ENCODE peak calls at places on chromosome 7, in ten cellular contexts. F, Z, D, I, U, K, T, W, G and P are unnamed samples.

GRCh38 chr7:1464694-1465093 is 5.4 kb upstream of the MICALL2 start:
- DNase-seq in F (no peak), Z (no peak), D (no peak), I (no peak), U (no peak), K (no peak), T (no peak), W (no peak), G (no peak), P (no peak)

GRCh38 chr7:468681-469590 is 50.7 kb downstream of the PDGFA start:
- DNase-seq in F (no peak), Z (no peak), D (peak), I (no peak), U (no peak), K (peak), T (no peak), W (no peak), G (peak), P (no peak)

GRCh38 chr7:5382281-5383041 is 41.2 kb downstream of the TNRC18 start:
- DNase-seq in F (no peak), Z (peak), D (no peak), I (peak), U (peak), K (peak), T (peak), W (no peak), G (no peak), P (peak)

GRCh38 chr7:27203964-27204594 is 4.2 kb upstream of the HOXA13 start:
- DNase-seq in F (no peak), Z (no peak), D (no peak), I (no peak), U (no peak), K (no peak), T (no peak), W (no peak), G (no peak), P (no peak)

GRCh38 chr7:36962367-36962766 is 238.1 kb upstream of the AOAH start:
- DNase-seq in F (no peak), Z (no peak), D (peak), I (peak), U (no peak), K (no peak), T (no peak), W (no peak), G (no peak), P (no peak)

GRCh38 chr7:82859106-82859850 is 303.4 kb downstream of the PCLO start:
- DNase-seq in F (no peak), Z (no peak), D (peak), I (no peak), U (no peak), K (peak), T (no peak), W (peak), G (no peak), P (no peak)

GRCh38 chr7:157446322-157446721 is 109.5 kb downstream of the DNAJB6 start:
- DNase-seq in F (no peak), Z (no peak), D (no peak), I (no peak), U (no peak), K (no peak), T (no peak), W (no peak), G (peak), P (no peak)

GRCh38 chr7:55474944-55475911 is 97.1 kb downstream of the VOPP1 start:
- DNase-seq in F (no peak), Z (no peak), D (no peak), I (no peak), U (no peak), K (no peak), T (no peak), W (peak), G (no peak), P (no peak)

GRCh38 chr7:117480978-117481377 is 1.2 kb downstream of the CFTR start:
- DNase-seq in F (no peak), Z (peak), D (no peak), I (no peak), U (no peak), K (no peak), T (no peak), W (no peak), G (no peak), P (no peak)

GRCh38 chr7:42151309-42151708 is 85.7 kb downstream of the GLI3 start:
- DNase-seq in F (no peak), Z (no peak), D (no peak), I (no peak), U (no peak), K (peak), T (no peak), W (no peak), G (no peak), P (no peak)

GRCh38 chr7:92835851-92836488 is 403 bp downstream of the CDK6 start:
- DNase-seq in F (peak), Z (peak), D (peak), I (no peak), U (no peak), K (peak), T (no peak), W (no peak), G (peak), P (peak)

GRCh38 chr7:44150466-44150832 is 9.3 kb upstream of the MYL7 start:
- DNase-seq in F (no peak), Z (no peak), D (no peak), I (no peak), U (no peak), K (no peak), T (no peak), W (no peak), G (no peak), P (peak)

GRCh38 chr7:135718219-135718618 is 9.8 kb downstream of the SLC13A4 start:
- DNase-seq in F (no peak), Z (no peak), D (no peak), I (no peak), U (no peak), K (no peak), T (no peak), W (no peak), G (no peak), P (no peak)

GRCh38 chr7:5036446-5036845 is 9.2 kb upstream of the RBAK start:
- DNase-seq in F (no peak), Z (no peak), D (no peak), I (no peak), U (no peak), K (no peak), T (no peak), W (no peak), G (no peak), P (no peak)

GRCh38 chr7:25261545-25262135 is 33.4 kb upstream of the NPVF start:
- DNase-seq in F (no peak), Z (no peak), D (no peak), I (no peak), U (no peak), K (no peak), T (no peak), W (peak), G (no peak), P (no peak)

GRCh38 chr7:22653981-22654380 is 73.0 kb upstream of the IL6 start:
- DNase-seq in F (no peak), Z (no peak), D (no peak), I (peak), U (no peak), K (peak), T (no peak), W (no peak), G (no peak), P (no peak)

GRCh38 chr7:157569967-157570366 is 233.2 kb downstream of the DNAJB6 start:
- DNase-seq in F (no peak), Z (no peak), D (no peak), I (no peak), U (no peak), K (no peak), T (no peak), W (no peak), G (no peak), P (no peak)

GRCh38 chr7:155808551-155809331 is 3.5 kb downstream of the SHH start:
- DNase-seq in F (no peak), Z (peak), D (no peak), I (peak), U (peak), K (no peak), T (peak), W (no peak), G (no peak), P (no peak)

GRCh38 chr7:130895006-130895750 is 161.2 kb upstream of the KLF14 start:
- DNase-seq in F (no peak), Z (no peak), D (no peak), I (no peak), U (no peak), K (no peak), T (no peak), W (no peak), G (no peak), P (no peak)

GRCh38 chr7:81484266-81484665 is 285.6 kb downstream of the HGF start:
- DNase-seq in F (peak), Z (peak), D (peak), I (peak), U (no peak), K (peak), T (no peak), W (no peak), G (no peak), P (no peak)

GRCh38 chr7:76108540-76109233 is 60.8 kb downstream of the MDH2 start:
- DNase-seq in F (peak), Z (no peak), D (peak), I (no peak), U (peak), K (peak), T (no peak), W (no peak), G (no peak), P (no peak)

GRCh38 chr7:28203498-28204240 is 23.1 kb upstream of the JAZF1 start:
- DNase-seq in F (no peak), Z (no peak), D (peak), I (no peak), U (no peak), K (peak), T (no peak), W (peak), G (no peak), P (no peak)